ENCODE peak calls at places on chromosomes 12 and 14, in eight cellular contexts. F is fibroblast of the aortic adventitia; Z is fibroblast of lung; W is CD8-positive, alpha-beta memory T cell; K is left lung; Q is NCI-H2081; S is neuronal stem cell; L is breast epithelium. I is an unnamed sample.

GRCh38 chr12:79552186-79552585 is 138.6 kb downstream of the PAWR start:
- DNase-seq in F (peak), W (no peak), K (no peak), L (no peak), Z (no peak), S (no peak), Q (no peak), I (no peak)

GRCh38 chr12:98402081-98402480 is 113.3 kb upstream of the TMPO start:
- DNase-seq in Q (no peak), F (no peak), W (no peak), S (no peak), L (no peak), Z (no peak), K (no peak), I (no peak)

GRCh38 chr12:49519574-49519936 is 19.3 kb upstream of the KCNH3 start:
- DNase-seq in Q (no peak), W (no peak), S (no peak), L (no peak), F (no peak), K (no peak), Z (no peak), I (no peak)

GRCh38 chr14:57066887-57067513 is 201.7 kb downstream of the EXOC5 start:
- DNase-seq in Q (peak), F (peak), Z (peak), K (no peak), S (peak), L (no peak), W (no peak), I (peak)

GRCh38 chr12:53561590-53561953 is 54.3 kb upstream of the NPFF start:
- DNase-seq in W (no peak), F (peak), Q (no peak), Z (peak), K (no peak), S (no peak), L (no peak), I (peak)

GRCh38 chr14:105536051-105536450 is 9.7 kb downstream of the TMEM121 start:
- DNase-seq in Q (no peak), Z (no peak), L (no peak), F (no peak), S (no peak), K (no peak), W (no peak), I (no peak)

GRCh38 chr14:96362071-96362964 is 823 bp downstream of the ATG2B start:
- DNase-seq in Q (peak), L (peak), W (peak), Z (peak), S (no peak), K (peak), F (peak), I (peak)

GRCh38 chr12:93990832-93991748 is 157.3 kb upstream of the PLXNC1 start:
- DNase-seq in F (peak), W (no peak), K (no peak), S (peak), Q (no peak), Z (peak), L (peak), I (peak)

GRCh38 chr12:109650808-109651207 is 62.8 kb upstream of the FAM222A start:
- DNase-seq in L (no peak), W (no peak), S (no peak), K (no peak), F (no peak), Q (no peak), Z (no peak), I (no peak)

I was measured in GM03348.